ENCODE peak calls at places on chromosomes 3 and 15, in ten cellular contexts. One of them, this sample, is unnamed. For H3K27me3, the result is how much of the 10 kb centered on the place peaks cover.

GRCh38 chr3:151051533-151051932 is 33.9 kb upstream of the MED12L start:
- DNase-seq in neuronal stem cell: no peak
- DNase-seq in endothelial cell of umbilical vein: no peak
- DNase-seq in H9: no peak
- DNase-seq in adrenal gland: no peak
- DNase-seq in neural progenitor cell: no peak
- DNase-seq in K562: no peak
- DNase-seq in upper lobe of left lung: no peak
- DNase-seq in Karpas-422: no peak
- DNase-seq in ovary: no peak
- DNase-seq in this sample: no peak

GRCh38 chr3:16550676-16551341 is 37.3 kb upstream of the RFTN1 start:
- DNase-seq in upper lobe of left lung: no peak
- DNase-seq in Karpas-422: peak
- DNase-seq in H9: peak
- DNase-seq in neural progenitor cell: peak
- DNase-seq in ovary: peak
- DNase-seq in endothelial cell of umbilical vein: peak
- DNase-seq in neuronal stem cell: peak
- DNase-seq in adrenal gland: peak
- DNase-seq in K562: peak
- DNase-seq in this sample: peak

GRCh38 chr15:68990755-68991500 is 23.6 kb upstream of the NOX5 start:
- DNase-seq in adrenal gland: no peak
- DNase-seq in neuronal stem cell: no peak
- DNase-seq in endothelial cell of umbilical vein: no peak
- DNase-seq in ovary: no peak
- DNase-seq in K562: no peak
- DNase-seq in neural progenitor cell: no peak
- DNase-seq in upper lobe of left lung: no peak
- DNase-seq in H9: peak
- DNase-seq in Karpas-422: no peak
- DNase-seq in this sample: no peak

GRCh38 chr3:40097507-40098117 is 211.9 kb upstream of the EIF1B start:
- DNase-seq in Karpas-422: no peak
- DNase-seq in ovary: no peak
- DNase-seq in neural progenitor cell: no peak
- DNase-seq in H9: no peak
- DNase-seq in K562: no peak
- DNase-seq in endothelial cell of umbilical vein: no peak
- DNase-seq in neuronal stem cell: no peak
- DNase-seq in upper lobe of left lung: no peak
- DNase-seq in adrenal gland: no peak
- DNase-seq in this sample: no peak

GRCh38 chr15:53312707-53313106 is 446.8 kb downstream of the WDR72 start:
- DNase-seq in upper lobe of left lung: no peak
- DNase-seq in neural progenitor cell: no peak
- DNase-seq in Karpas-422: no peak
- DNase-seq in K562: no peak
- DNase-seq in neuronal stem cell: no peak
- DNase-seq in H9: peak
- DNase-seq in endothelial cell of umbilical vein: no peak
- DNase-seq in adrenal gland: peak
- DNase-seq in ovary: no peak
- DNase-seq in this sample: no peak

GRCh38 chr15:62248277-62248974 is 83.3 kb upstream of the C2CD4B start:
- DNase-seq in H9: no peak
- DNase-seq in neuronal stem cell: no peak
- DNase-seq in Karpas-422: no peak
- DNase-seq in K562: no peak
- DNase-seq in endothelial cell of umbilical vein: no peak
- DNase-seq in ovary: no peak
- DNase-seq in adrenal gland: peak
- DNase-seq in upper lobe of left lung: no peak
- DNase-seq in neural progenitor cell: no peak
- DNase-seq in this sample: peak

GRCh38 chr3:83034806-83035703 is 1273.6 kb upstream of the GBE1 start:
- DNase-seq in neural progenitor cell: no peak
- DNase-seq in K562: no peak
- DNase-seq in Karpas-422: no peak
- DNase-seq in upper lobe of left lung: peak
- DNase-seq in neuronal stem cell: no peak
- DNase-seq in ovary: no peak
- DNase-seq in adrenal gland: no peak
- DNase-seq in H9: no peak
- DNase-seq in endothelial cell of umbilical vein: no peak
- DNase-seq in this sample: no peak

GRCh38 chr3:107650788-107651187 is 128.0 kb downstream of the BBX start:
- DNase-seq in neuronal stem cell: no peak
- DNase-seq in endothelial cell of umbilical vein: no peak
- DNase-seq in K562: no peak
- DNase-seq in Karpas-422: peak
- DNase-seq in adrenal gland: no peak
- DNase-seq in H9: no peak
- DNase-seq in ovary: no peak
- DNase-seq in neural progenitor cell: no peak
- DNase-seq in upper lobe of left lung: no peak
- DNase-seq in this sample: no peak

GRCh38 chr3:124837730-124838186 is 49.4 kb downstream of the ITGB5 start:
- DNase-seq in upper lobe of left lung: peak
- DNase-seq in neuronal stem cell: no peak
- DNase-seq in K562: peak
- DNase-seq in ovary: no peak
- DNase-seq in Karpas-422: no peak
- DNase-seq in neural progenitor cell: peak
- DNase-seq in endothelial cell of umbilical vein: peak
- DNase-seq in adrenal gland: peak
- DNase-seq in H9: no peak
- DNase-seq in this sample: peak

DNA sequence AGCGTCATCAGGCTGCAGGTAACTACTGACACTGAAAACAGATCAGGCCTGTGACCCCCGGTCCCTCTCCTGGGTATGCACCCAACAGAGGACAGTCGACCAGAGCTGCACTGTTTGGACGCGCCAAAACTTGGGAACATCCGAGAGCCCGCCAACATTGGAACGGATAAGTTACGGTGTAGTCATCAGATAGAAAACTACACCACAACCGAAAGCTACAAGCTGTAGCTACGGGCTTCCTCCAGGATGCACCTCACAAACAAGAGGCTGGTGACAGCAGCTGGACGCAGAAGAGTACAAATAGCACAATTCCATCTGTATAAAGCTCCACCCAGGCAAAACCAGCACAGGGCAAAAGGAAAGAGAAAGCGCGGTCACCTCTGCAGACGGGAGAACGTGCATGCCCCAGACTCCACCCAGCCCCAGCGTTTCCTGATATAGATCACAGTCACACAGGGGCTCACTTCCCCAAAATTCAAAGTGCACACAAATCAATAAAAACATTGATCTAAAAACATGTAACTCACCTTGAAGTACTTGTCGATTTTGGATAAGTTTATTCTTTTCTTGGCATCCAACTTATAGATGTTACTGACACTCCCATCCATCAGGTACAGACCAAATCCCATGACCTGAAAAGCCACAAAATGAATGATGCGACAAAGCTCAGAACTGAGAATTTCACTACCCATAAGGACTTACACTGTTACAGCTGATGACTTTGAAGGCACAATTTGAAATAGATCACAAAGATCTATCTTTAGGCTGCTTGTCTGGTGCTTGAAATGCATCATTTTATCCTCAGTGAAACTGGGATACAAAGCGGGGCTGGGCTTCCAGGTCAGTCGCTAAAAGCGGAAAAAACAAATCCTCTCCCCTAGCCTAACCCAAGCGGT is 43.3 kb downstream of the CYFIP1 start:
- DNase-seq in ovary: no peak
- DNase-seq in endothelial cell of umbilical vein: no peak
- DNase-seq in K562: no peak
- DNase-seq in adrenal gland: no peak
- DNase-seq in neural progenitor cell: no peak
- DNase-seq in H9: no peak
- DNase-seq in Karpas-422: peak
- DNase-seq in upper lobe of left lung: no peak
- DNase-seq in neuronal stem cell: no peak
- DNase-seq in this sample: no peak
- H3K27me3 ChIP-seq in ovary: under half
- H3K27me3 ChIP-seq in endothelial cell of umbilical vein: under half
- H3K27me3 ChIP-seq in K562: under half
- H3K27me3 ChIP-seq in adrenal gland: under half
- H3K27me3 ChIP-seq in neural progenitor cell: under half
- H3K27me3 ChIP-seq in H9: under half
- H3K27me3 ChIP-seq in Karpas-422: under half
- H3K27me3 ChIP-seq in upper lobe of left lung: under half
- H3K27me3 ChIP-seq in neuronal stem cell: under half
- H3K27me3 ChIP-seq in this sample: under half

GRCh38 chr3:147373301-147373700 is 33.0 kb downstream of the ZIC4 start:
- DNase-seq in H9: peak
- DNase-seq in K562: no peak
- DNase-seq in ovary: no peak
- DNase-seq in Karpas-422: no peak
- DNase-seq in adrenal gland: no peak
- DNase-seq in neuronal stem cell: no peak
- DNase-seq in upper lobe of left lung: no peak
- DNase-seq in neural progenitor cell: no peak
- DNase-seq in endothelial cell of umbilical vein: no peak
- DNase-seq in this sample: no peak

GRCh38 chr3:147372525-147373027 is 33.8 kb downstream of the ZIC4 start:
- DNase-seq in endothelial cell of umbilical vein: no peak
- DNase-seq in Karpas-422: no peak
- DNase-seq in upper lobe of left lung: no peak
- DNase-seq in neural progenitor cell: no peak
- DNase-seq in H9: no peak
- DNase-seq in neuronal stem cell: no peak
- DNase-seq in adrenal gland: no peak
- DNase-seq in ovary: no peak
- DNase-seq in K562: no peak
- DNase-seq in this sample: no peak

GRCh38 chr3:147370316-147370715 is 36.0 kb downstream of the ZIC4 start:
- DNase-seq in K562: no peak
- DNase-seq in upper lobe of left lung: peak
- DNase-seq in adrenal gland: no peak
- DNase-seq in H9: no peak
- DNase-seq in neural progenitor cell: no peak
- DNase-seq in ovary: no peak
- DNase-seq in endothelial cell of umbilical vein: no peak
- DNase-seq in neuronal stem cell: no peak
- DNase-seq in Karpas-422: no peak
- DNase-seq in this sample: no peak

GRCh38 chr3:147371141-147371540 is 35.2 kb downstream of the ZIC4 start:
- DNase-seq in ovary: no peak
- DNase-seq in neuronal stem cell: no peak
- DNase-seq in neural progenitor cell: no peak
- DNase-seq in H9: peak
- DNase-seq in adrenal gland: no peak
- DNase-seq in K562: no peak
- DNase-seq in endothelial cell of umbilical vein: no peak
- DNase-seq in Karpas-422: no peak
- DNase-seq in upper lobe of left lung: no peak
- DNase-seq in this sample: no peak

GRCh38 chr3:147371771-147372340 is 34.5 kb downstream of the ZIC4 start:
- DNase-seq in Karpas-422: no peak
- DNase-seq in ovary: no peak
- DNase-seq in K562: no peak
- DNase-seq in upper lobe of left lung: no peak
- DNase-seq in neuronal stem cell: no peak
- DNase-seq in H9: no peak
- DNase-seq in neural progenitor cell: no peak
- DNase-seq in adrenal gland: no peak
- DNase-seq in endothelial cell of umbilical vein: no peak
- DNase-seq in this sample: no peak
- H3K27me3 ChIP-seq in Karpas-422: under half
- H3K27me3 ChIP-seq in ovary: under half
- H3K27me3 ChIP-seq in K562: under half
- H3K27me3 ChIP-seq in upper lobe of left lung: under half
- H3K27me3 ChIP-seq in neuronal stem cell: under half
- H3K27me3 ChIP-seq in H9: half or more
- H3K27me3 ChIP-seq in neural progenitor cell: half or more
- H3K27me3 ChIP-seq in adrenal gland: half or more
- H3K27me3 ChIP-seq in endothelial cell of umbilical vein: half or more
- H3K27me3 ChIP-seq in this sample: half or more

GRCh38 chr15:96335429-96335807 is 4.9 kb downstream of the NR2F2 start:
- DNase-seq in ovary: no peak
- DNase-seq in upper lobe of left lung: no peak
- DNase-seq in H9: no peak
- DNase-seq in endothelial cell of umbilical vein: peak
- DNase-seq in neural progenitor cell: peak
- DNase-seq in Karpas-422: no peak
- DNase-seq in neuronal stem cell: peak
- DNase-seq in K562: no peak
- DNase-seq in adrenal gland: no peak
- DNase-seq in this sample: no peak

GRCh38 chr15:96334705-96335428 is 4.4 kb downstream of the NR2F2 start:
- DNase-seq in adrenal gland: peak
- DNase-seq in Karpas-422: no peak
- DNase-seq in H9: no peak
- DNase-seq in upper lobe of left lung: no peak
- DNase-seq in endothelial cell of umbilical vein: peak
- DNase-seq in K562: no peak
- DNase-seq in ovary: no peak
- DNase-seq in neuronal stem cell: no peak
- DNase-seq in neural progenitor cell: peak
- DNase-seq in this sample: no peak

GRCh38 chr15:96337354-96337990 is 7.0 kb downstream of the NR2F2 start:
- DNase-seq in ovary: no peak
- DNase-seq in neural progenitor cell: peak
- DNase-seq in neuronal stem cell: no peak
- DNase-seq in adrenal gland: no peak
- DNase-seq in endothelial cell of umbilical vein: peak
- DNase-seq in upper lobe of left lung: no peak
- DNase-seq in Karpas-422: no peak
- DNase-seq in K562: no peak
- DNase-seq in H9: no peak
- DNase-seq in this sample: no peak

GRCh38 chr15:96336643-96337353 is 6.3 kb downstream of the NR2F2 start:
- DNase-seq in adrenal gland: peak
- DNase-seq in K562: no peak
- DNase-seq in neural progenitor cell: peak
- DNase-seq in H9: no peak
- DNase-seq in upper lobe of left lung: no peak
- DNase-seq in endothelial cell of umbilical vein: peak
- DNase-seq in Karpas-422: no peak
- DNase-seq in ovary: peak
- DNase-seq in neuronal stem cell: peak
- DNase-seq in this sample: no peak

GRCh38 chr15:96336045-96336642 is 5.6 kb downstream of the NR2F2 start:
- DNase-seq in neural progenitor cell: peak
- DNase-seq in K562: no peak
- DNase-seq in upper lobe of left lung: no peak
- DNase-seq in H9: no peak
- DNase-seq in neuronal stem cell: peak
- DNase-seq in Karpas-422: no peak
- DNase-seq in endothelial cell of umbilical vein: peak
- DNase-seq in adrenal gland: peak
- DNase-seq in ovary: no peak
- DNase-seq in this sample: no peak
- H3K27me3 ChIP-seq in neural progenitor cell: under half
- H3K27me3 ChIP-seq in K562: under half
- H3K27me3 ChIP-seq in upper lobe of left lung: under half
- H3K27me3 ChIP-seq in H9: half or more
- H3K27me3 ChIP-seq in neuronal stem cell: under half
- H3K27me3 ChIP-seq in Karpas-422: under half
- H3K27me3 ChIP-seq in endothelial cell of umbilical vein: under half
- H3K27me3 ChIP-seq in adrenal gland: under half
- H3K27me3 ChIP-seq in ovary: under half
- H3K27me3 ChIP-seq in this sample: under half

GRCh38 chr3:13861461-13861860 is 18.4 kb downstream of the WNT7A start:
- DNase-seq in neuronal stem cell: no peak
- DNase-seq in adrenal gland: no peak
- DNase-seq in upper lobe of left lung: no peak
- DNase-seq in ovary: no peak
- DNase-seq in endothelial cell of umbilical vein: no peak
- DNase-seq in K562: no peak
- DNase-seq in Karpas-422: no peak
- DNase-seq in H9: no peak
- DNase-seq in neural progenitor cell: no peak
- DNase-seq in this sample: no peak
- H3K27me3 ChIP-seq in neuronal stem cell: under half
- H3K27me3 ChIP-seq in adrenal gland: under half
- H3K27me3 ChIP-seq in upper lobe of left lung: under half
- H3K27me3 ChIP-seq in ovary: under half
- H3K27me3 ChIP-seq in endothelial cell of umbilical vein: under half
- H3K27me3 ChIP-seq in K562: under half
- H3K27me3 ChIP-seq in Karpas-422: under half
- H3K27me3 ChIP-seq in H9: under half
- H3K27me3 ChIP-seq in neural progenitor cell: under half
- H3K27me3 ChIP-seq in this sample: under half